ENCODE peak calls at places on chromosome 11, in nine cellular contexts. G is transverse colon; X is stimulated activated CD4-positive, alpha-beta T cell treated with anti-CD3 and anti-CD28 coated beads, Interleukin-4, amount 100 ng/mL, for 24 hours; Q is NCI-H345; D is CD4-positive, CD25-positive, alpha-beta regulatory T cell; W is NCI-H774; Y is Right ventricle myocardium superior; T is naive thymus-derived CD8-positive, alpha-beta T cell; H is AG10803. A is an unnamed sample.

GRCh38 chr11:63599211-63600122 is 14.8 kb downstream of the PLAAT3 start:
- DNase-seq in G (no peak), X (no peak), Q (no peak), D (no peak), W (no peak), Y (no peak), T (no peak), H (peak), A (peak)

GRCh38 chr11:18749681-18750319 is 23.8 kb upstream of the IGSF22 start:
- DNase-seq in G (no peak), X (no peak), Q (no peak), D (no peak), W (no peak), Y (no peak), T (no peak), H (peak), A (peak)

GRCh38 chr11:13313005-13313819 is 35.6 kb downstream of the BMAL1 start:
- DNase-seq in G (no peak), X (no peak), Q (no peak), D (no peak), W (no peak), Y (no peak), T (no peak), H (no peak), A (peak)

GRCh38 chr11:131875611-131876010 is 505.2 kb downstream of the NTM start:
- DNase-seq in G (no peak), X (no peak), Q (no peak), D (no peak), W (no peak), Y (no peak), T (no peak), H (peak), A (peak)

GRCh38 chr11:62322524-62322923 is 14.7 kb upstream of the ASRGL1 start:
- DNase-seq in G (no peak), X (no peak), Q (no peak), D (no peak), W (no peak), Y (no peak), T (no peak), H (no peak), A (no peak)

GRCh38 chr11:126339866-126340434 is 15.5 kb upstream of the ST3GAL4 start:
- DNase-seq in G (no peak), X (no peak), Q (no peak), D (no peak), W (no peak), Y (peak), T (no peak), H (peak), A (peak)

GRCh38 chr11:67261942-67262681 is 4.2 kb upstream of the GRK2 start:
- DNase-seq in G (peak), X (no peak), Q (no peak), D (no peak), W (no peak), Y (peak), T (no peak), H (no peak), A (no peak)

GRCh38 chr11:119015054-119015611 is 3.0 kb downstream of the RPS25 start:
- DNase-seq in G (no peak), X (no peak), Q (no peak), D (no peak), W (no peak), Y (no peak), T (no peak), H (no peak), A (no peak)

GRCh38 chr11:74443071-74443864 is 24.1 kb downstream of the KCNE3 start:
- DNase-seq in G (peak), X (no peak), Q (peak), D (no peak), W (peak), Y (no peak), T (no peak), H (no peak), A (no peak)

GRCh38 chr11:16895306-16895705 is 118.9 kb downstream of the PLEKHA7 start:
- DNase-seq in G (no peak), X (no peak), Q (peak), D (no peak), W (no peak), Y (no peak), T (no peak), H (no peak), A (peak)

GRCh38 chr11:64564947-64565889 is 25.8 kb upstream of the SLC22A12 start:
- DNase-seq in G (no peak), X (no peak), Q (no peak), D (no peak), W (no peak), Y (no peak), T (no peak), H (no peak), A (no peak)

GRCh38 chr11:69001301-69002081 is 11.6 kb downstream of the MRGPRF start:
- DNase-seq in G (peak), X (no peak), Q (no peak), D (no peak), W (no peak), Y (peak), T (no peak), H (no peak), A (no peak)